ENCODE peak calls at places on chromosome 14, in nine cellular contexts. V, K, U, B, X, N, Q, M and E are unnamed samples.

GRCh38 chr14:87233266-87233665 is 759.7 kb downstream of the GALC start:
- DNase-seq in U (no peak), K (no peak), M (no peak), X (no peak), N (no peak), Q (no peak), V (no peak), B (no peak), E (no peak)

GRCh38 chr14:100767003-100767787 is 40.5 kb downstream of the DLK1 start:
- DNase-seq in B (no peak), K (no peak), Q (no peak), V (no peak), X (no peak), U (no peak), M (no peak), N (no peak), E (no peak)

GRCh38 chr14:20624495-20625070 is 16.9 kb downstream of the OR6S1 start:
- DNase-seq in M (peak; percentile 60), K (peak; percentile 65), Q (no peak), U (no peak), N (no peak), B (peak; percentile 76), X (no peak), V (peak; percentile 66), E (peak; percentile 81)

GRCh38 chr14:30680036-30680435 is 57.9 kb downstream of the SCFD1 start:
- DNase-seq in V (no peak), N (no peak), M (no peak), U (no peak), B (no peak), K (no peak), Q (no peak), X (no peak), E (no peak)

GRCh38 chr14:50447491-50447890 is 50.8 kb upstream of the CDKL1 start:
- DNase-seq in X (peak; percentile 48), V (no peak), Q (no peak), U (no peak), B (no peak), N (peak; percentile 21), K (no peak), M (peak; percentile 21), E (no peak)

GRCh38 chr14:69693823-69694729 is 72.9 kb upstream of the SRSF5 start:
- DNase-seq in M (no peak), V (no peak), N (no peak), B (no peak), X (no peak), U (no peak), K (no peak), Q (no peak), E (no peak)

GRCh38 chr14:105888784-105889665 is 362.6 kb downstream of the TMEM121 start:
- DNase-seq in M (no peak), Q (peak; percentile 33), U (peak; percentile 16), N (no peak), B (no peak), K (no peak), V (no peak), X (no peak), E (no peak)

GRCh38 chr14:81303258-81303935 is 82.6 kb upstream of the GTF2A1 start:
- DNase-seq in V (peak; percentile 70), Q (no peak), N (peak; percentile 86), B (no peak), X (no peak), M (no peak), U (peak; percentile 88), K (no peak), E (peak; percentile 71)

GRCh38 chr14:69441948-69442347 is 42.6 kb upstream of the PLEKHD1 start:
- DNase-seq in B (no peak), V (no peak), X (no peak), M (no peak), N (no peak), K (no peak), U (no peak), Q (no peak), E (no peak)

GRCh38 chr14:65356327-65356836 is 56.1 kb upstream of the FUT8 start:
- DNase-seq in X (peak; percentile 98), B (no peak), U (no peak), K (peak; percentile 76), Q (no peak), V (no peak), N (peak; percentile 98), M (peak; percentile 92), E (peak; percentile 97)

GRCh38 chr14:97337670-97338069 is 540.5 kb downstream of the VRK1 start:
- DNase-seq in X (no peak), Q (no peak), M (no peak), B (no peak), U (no peak), K (no peak), N (no peak), V (no peak), E (no peak)
- TF ChIP-seq CTCF in X (no peak), Q (no peak), M (no peak), B (no peak), U (no peak), K (no peak), N (no peak), V (no peak), E (no peak)

GRCh38 chr14:71532349-71532748 is 399.9 kb upstream of the RGS6 start:
- DNase-seq in Q (no peak), B (peak; percentile 23), K (peak; percentile 75), N (no peak), M (peak; percentile 36), U (no peak), X (no peak), V (no peak), E (no peak)

GRCh38 chr14:71532790-71533189 is 399.4 kb upstream of the RGS6 start:
- DNase-seq in B (no peak), V (no peak), Q (no peak), K (no peak), X (no peak), M (no peak), U (no peak), N (no peak), E (no peak)

GRCh38 chr14:71533800-71534199 is 398.4 kb upstream of the RGS6 start:
- DNase-seq in V (no peak), X (no peak), N (no peak), Q (no peak), K (no peak), B (no peak), U (no peak), M (no peak), E (no peak)

GRCh38 chr14:71534506-71534905 is 397.7 kb upstream of the RGS6 start:
- DNase-seq in B (no peak), M (no peak), K (no peak), N (no peak), Q (no peak), X (no peak), U (no peak), V (no peak), E (no peak)

GRCh38 chr14:71533396-71533795 is 398.8 kb upstream of the RGS6 start:
- DNase-seq in M (peak; percentile 50), V (no peak), U (no peak), K (peak; percentile 48), X (no peak), N (no peak), B (no peak), Q (no peak), E (no peak)
- H3K27ac ChIP-seq in M (no peak overlapping the region), V (no peak overlapping the region), U (no peak overlapping the region), K (peak overlapping the region; percentile 69), X (no peak overlapping the region), N (no peak overlapping the region), B (no peak overlapping the region), Q (no peak overlapping the region), E (no peak overlapping the region)

GRCh38 chr14:93132472-93133065 is 16.8 kb upstream of the ITPK1 start:
- DNase-seq in N (no peak), M (peak; percentile 22), X (no peak), K (peak; percentile 54), B (peak; percentile 28), V (no peak), Q (no peak), U (no peak), E (no peak)
- TF ChIP-seq CTCF in N (peak; percentile 56), M (peak; percentile 38), X (no peak), K (peak; percentile 79), B (peak; percentile 43), V (peak; percentile 21), Q (peak; percentile 46), U (peak; percentile 39), E (peak; percentile 28)

DNA sequence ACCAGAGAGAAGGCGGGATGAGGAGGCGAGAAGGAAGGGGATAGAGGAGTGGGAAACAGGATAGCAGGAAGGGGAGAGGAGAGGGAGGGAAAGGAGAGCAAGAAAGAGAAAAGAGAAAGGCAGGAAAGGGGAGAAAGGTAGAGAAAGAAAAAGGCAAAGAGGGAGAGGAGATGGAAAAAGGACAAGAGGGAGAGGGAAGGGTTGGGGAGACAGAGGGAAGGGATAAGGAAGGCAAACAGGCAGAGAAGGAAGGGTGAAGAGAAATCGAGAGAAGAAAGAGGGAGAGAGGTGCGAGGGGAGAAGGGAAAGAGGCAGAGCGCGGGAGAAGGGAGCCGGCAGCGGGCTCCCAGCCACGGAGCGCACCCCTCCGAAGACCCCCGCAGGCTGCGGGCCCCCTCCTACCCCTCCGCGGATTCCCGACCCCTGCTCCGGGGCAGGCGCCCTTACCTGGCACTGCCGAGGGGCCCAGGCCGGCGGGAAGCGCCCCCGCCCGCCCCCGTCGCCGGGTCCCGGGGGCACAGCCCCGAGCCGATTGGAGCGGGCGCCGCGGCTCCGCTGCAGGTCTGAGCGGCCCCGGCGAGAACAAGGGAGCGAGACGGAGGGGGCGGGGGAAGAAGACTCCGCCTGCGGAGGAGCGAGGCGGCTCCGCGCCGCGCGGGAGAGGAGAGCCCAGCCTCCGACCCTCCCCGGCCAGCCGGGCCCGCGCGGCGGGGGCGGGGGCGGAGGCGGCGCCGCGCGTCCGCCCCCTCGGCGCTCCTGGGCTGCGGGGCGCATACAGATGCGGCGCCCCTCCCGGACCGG is at the start of gene CDH24:
- DNase-seq in K (no peak), U (peak; percentile 89), M (peak; percentile 57), Q (peak; percentile 78), X (peak; percentile 82), B (peak; percentile 94), N (no peak), V (peak; percentile 63), E (peak; percentile 40)
- H3K27ac ChIP-seq in K (no peak within 1 kb of the TSS), U (peak within 1 kb of the TSS; percentile 51), M (peak within 1 kb of the TSS; percentile 70), Q (peak within 1 kb of the TSS; percentile 71), X (peak within 1 kb of the TSS; percentile 95), B (peak within 1 kb of the TSS; percentile 81), N (peak within 1 kb of the TSS; percentile 84), V (no peak within 1 kb of the TSS), E (no peak within 1 kb of the TSS)

GRCh38 chr14:76373456-76373855 is 2.5 kb upstream of the ESRRB start:
- DNase-seq in N (no peak), U (no peak), M (no peak), X (no peak), B (no peak), V (no peak), Q (no peak), K (no peak), E (no peak)
- TF ChIP-seq CTCF in N (no peak), U (no peak), M (no peak), X (no peak), B (no peak), V (no peak), Q (no peak), K (no peak), E (no peak)